ENCODE peak calls at places on chromosome 6, in eight cellular contexts. V is fibroblast of the aortic adventitia, S is adrenal gland, E is RWPE1, O is BJ, J is nephron progenitor cell, Y is GM10248, B is HFFc6. N is an unnamed sample.

GRCh38 chr6:137697267-137697938 is 169.7 kb upstream of the TNFAIP3 start:
- DNase-seq in V (peak; percentile 94), S (no peak), E (no peak), O (no peak), J (peak; percentile 23), Y (no peak), B (peak; percentile 33), N (peak; percentile 82)

GRCh38 chr6:134516582-134516981 is 198.7 kb upstream of the SGK1 start:
- DNase-seq in V (peak; percentile 41), S (no peak), E (no peak), O (no peak), J (no peak), Y (no peak), B (no peak), N (peak; percentile 31)

GRCh38 chr6:79946773-79947190 is 571 bp downstream of the ELOVL4 start:
- DNase-seq in V (peak; percentile 22), S (no peak), E (peak; percentile 34), O (no peak), J (peak; percentile 53), Y (peak; percentile 12), B (peak; percentile 3), N (peak; percentile 41)

GRCh38 chr6:50724381-50725124 is 11.2 kb downstream of the TFAP2D start:
- DNase-seq in V (no peak), S (no peak), E (no peak), O (no peak), J (peak; percentile 32), Y (no peak), B (no peak), N (no peak)

GRCh38 chr6:166598441-166599138 is 12.1 kb upstream of the RAMACL start:
- DNase-seq in V (peak; percentile 96), S (peak; percentile 46), E (no peak), O (peak; percentile 91), J (no peak), Y (no peak), B (peak; percentile 88), N (peak; percentile 96)

GRCh38 chr6:113495521-113495920 is 361.6 kb upstream of the MARCKS start:
- DNase-seq in V (peak; percentile 69), S (no peak), E (peak; percentile 8), O (peak; percentile 33), J (no peak), Y (no peak), B (peak; percentile 75), N (no peak)

GRCh38 chr6:26538936-26539615 is 910 bp downstream of the HMGN4 start:
- DNase-seq in V (no peak), S (no peak), E (peak; percentile 12), O (no peak), J (no peak), Y (no peak), B (no peak), N (no peak)

GRCh38 chr6:93468291-93468690 is 48.9 kb upstream of the EPHA7 start:
- DNase-seq in V (peak; percentile 11), S (no peak), E (no peak), O (no peak), J (no peak), Y (no peak), B (no peak), N (peak; percentile 50)

GRCh38 chr6:74256387-74257180 is 560.6 kb downstream of the CD109 start:
- DNase-seq in V (no peak), S (no peak), E (no peak), O (no peak), J (no peak), Y (no peak), B (no peak), N (no peak)

GRCh38 chr6:12490904-12491571 is 200.9 kb downstream of the EDN1 start:
- DNase-seq in V (peak; percentile 98), S (peak; percentile 84), E (peak; percentile 41), O (peak; percentile 87), J (no peak), Y (no peak), B (peak; percentile 95), N (no peak)

GRCh38 chr6:122798099-122798641 is 9.1 kb downstream of the SMPDL3A start:
- DNase-seq in V (peak; percentile 74), S (peak; percentile 66), E (peak; percentile 64), O (peak; percentile 26), J (no peak), Y (peak; percentile 17), B (peak; percentile 76), N (peak; percentile 44)

GRCh38 chr6:99471638-99472037 is 43.6 kb downstream of the USP45 start:
- DNase-seq in V (no peak), S (no peak), E (no peak), O (no peak), J (no peak), Y (no peak), B (no peak), N (no peak)

DNA sequence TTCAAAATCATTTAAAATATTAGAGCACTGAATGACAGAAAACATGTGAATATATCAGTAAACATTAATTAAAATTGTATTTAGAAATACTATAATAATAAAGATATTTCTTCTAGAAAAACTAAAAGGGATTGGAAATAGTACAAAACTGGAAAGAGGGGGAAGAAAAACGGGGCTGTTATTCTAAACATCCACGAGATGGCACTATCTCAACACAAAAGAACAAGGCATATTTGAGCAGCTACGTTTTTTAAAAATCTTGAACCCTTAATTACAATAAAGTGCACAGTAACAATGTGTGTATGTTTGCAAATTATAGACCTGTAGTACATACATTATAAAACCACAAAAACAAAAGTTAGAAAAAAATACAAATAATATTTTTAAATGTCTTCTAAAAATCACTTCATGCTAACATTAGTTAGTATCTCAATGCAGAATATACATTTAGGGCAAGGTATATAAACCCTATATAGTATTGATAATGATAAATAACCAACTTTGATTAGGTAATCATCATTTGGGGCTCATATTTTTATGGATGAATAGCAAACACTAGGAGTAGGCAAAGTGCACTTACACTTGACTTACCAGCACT is 42.5 kb upstream of the PNISR start:
- DNase-seq in V (peak; percentile 52), S (no peak), E (peak; percentile 43), O (no peak), J (no peak), Y (peak; percentile 40), B (peak; percentile 7), N (peak; percentile 37)
- TF ChIP-seq CTCF in V (peak; percentile 67), S (peak; percentile 34), E (peak; percentile 68), O (peak; percentile 66), J (peak; percentile 67), Y (peak; percentile 62), B (peak; percentile 84), N (peak; percentile 70)

DNA sequence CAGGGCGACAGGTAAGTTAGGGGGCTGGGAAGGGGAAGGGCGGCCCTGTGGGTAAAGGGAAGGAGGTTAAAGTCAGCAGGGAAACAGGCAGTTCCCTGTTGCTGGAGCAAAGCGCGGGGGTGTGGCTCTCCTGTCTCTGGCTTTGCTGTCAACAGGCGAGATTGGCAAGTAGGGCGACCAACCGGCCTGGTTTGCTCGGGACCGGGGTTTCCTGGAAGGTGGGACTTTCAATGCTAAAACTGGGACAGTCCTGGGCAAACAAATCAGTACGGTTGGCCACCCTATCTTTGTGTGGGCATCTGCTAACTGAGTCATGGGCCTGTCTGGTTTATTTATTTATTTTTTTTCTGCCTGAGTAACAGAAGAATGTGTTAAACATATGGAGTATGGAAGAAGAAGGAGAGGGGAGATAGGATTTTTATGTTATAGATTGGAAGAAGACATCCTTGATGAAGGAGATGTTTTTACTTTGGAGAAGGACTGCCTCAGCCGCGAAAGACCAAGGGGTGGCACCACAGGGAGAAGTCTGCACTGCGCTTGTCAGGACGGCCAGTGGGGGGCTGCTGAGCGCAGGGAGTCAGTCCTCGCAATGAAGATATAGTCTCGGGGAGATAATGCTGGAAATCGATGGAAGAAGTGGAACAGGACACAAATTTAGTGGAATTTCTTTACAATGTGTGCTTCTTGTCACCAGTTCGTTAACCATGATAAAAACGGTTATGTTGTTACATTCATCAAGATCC is 43.4 kb upstream of the ESR1 start:
- DNase-seq in V (peak; percentile 97), S (peak; percentile 89), E (peak; percentile 96), O (no peak), J (peak; percentile 83), Y (peak; percentile 46), B (peak; percentile 91), N (peak; percentile 86)
- TF ChIP-seq CTCF in V (peak; percentile 88), S (peak; percentile 45), E (peak; percentile 75), O (peak; percentile 72), J (peak; percentile 66), Y (peak; percentile 59), B (peak; percentile 73), N (peak; percentile 83)

GRCh38 chr6:32894085-32895005 is 40.4 kb downstream of the PSMB9 start:
- DNase-seq in V (peak; percentile 91), S (peak; percentile 93), E (peak; percentile 100), O (peak; percentile 61), J (peak; percentile 98), Y (peak; percentile 100), B (peak; percentile 91), N (peak; percentile 94)
- TF ChIP-seq CTCF in V (no peak), S (no peak), E (no peak), O (no peak), J (no peak), Y (no peak), B (no peak), N (no peak)

GRCh38 chr6:29676981-29677601 is 3.9 kb downstream of the ZFP57 start:
- DNase-seq in V (no peak), S (no peak), E (peak; percentile 20), O (no peak), J (no peak), Y (no peak), B (peak; percentile 23), N (peak; percentile 49)
- TF ChIP-seq CTCF in V (no peak), S (no peak), E (no peak), O (no peak), J (no peak), Y (no peak), B (no peak), N (no peak)

GRCh38 chr6:32716396-32716795 is 24.8 kb upstream of the HLA-DQA2 start:
- DNase-seq in V (no peak), S (no peak), E (no peak), O (no peak), J (no peak), Y (no peak), B (no peak), N (no peak)
- TF ChIP-seq CTCF in V (no peak), S (no peak), E (no peak), O (no peak), J (no peak), Y (no peak), B (no peak), N (no peak)

GRCh38 chr6:27630727-27631613 is 158.1 kb upstream of the ZNF184 start:
- DNase-seq in V (peak; percentile 45), S (no peak), E (peak; percentile 59), O (no peak), J (peak; percentile 85), Y (peak; percentile 60), B (peak; percentile 29), N (peak; percentile 68)
- TF ChIP-seq CTCF in V (no peak), S (no peak), E (no peak), O (no peak), J (no peak), Y (no peak), B (no peak), N (no peak)

DNA sequence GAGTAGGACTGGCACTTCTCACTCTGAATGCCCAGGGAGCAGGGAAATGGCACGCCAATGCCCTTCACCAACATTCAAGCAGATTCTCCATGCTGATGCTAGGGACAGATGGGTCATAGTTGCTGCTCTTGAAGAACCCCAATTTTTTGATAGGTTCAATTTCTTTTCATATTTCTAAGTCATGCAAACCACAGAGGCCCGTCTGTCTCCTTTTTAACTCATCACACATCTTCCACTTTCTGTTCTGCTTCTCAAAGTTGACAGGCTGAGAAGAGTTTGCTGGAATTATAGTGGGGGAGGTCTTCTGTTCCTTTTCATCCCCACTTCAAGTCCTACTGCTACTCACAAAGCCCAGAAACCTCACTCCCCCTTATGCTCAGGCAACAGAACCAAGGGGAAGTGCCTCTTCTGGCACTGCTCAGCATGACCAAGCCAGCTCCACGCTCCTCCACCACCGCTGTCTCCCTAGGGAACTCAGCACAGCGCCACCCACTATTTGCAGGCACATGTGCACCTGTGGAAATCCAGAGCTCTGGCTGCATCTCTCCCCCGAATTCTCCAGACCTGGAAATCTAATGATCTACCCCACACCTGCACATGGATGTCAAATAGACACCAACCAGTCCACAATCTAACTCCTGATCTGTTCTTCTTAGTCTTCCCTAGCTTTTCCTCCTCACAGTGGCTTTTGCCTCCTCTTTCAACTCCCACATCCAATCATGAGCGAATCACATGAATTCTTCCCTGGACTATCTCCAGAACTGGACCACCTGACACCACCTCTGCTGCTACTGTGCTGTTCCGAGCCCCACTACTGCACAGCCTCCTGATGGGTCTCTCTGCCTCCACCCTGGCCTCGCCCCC is 10.7 kb downstream of the ZBTB24 start:
- DNase-seq in V (no peak), S (no peak), E (no peak), O (no peak), J (no peak), Y (peak; percentile 32), B (no peak), N (no peak)
- TF ChIP-seq CTCF in V (no peak), S (no peak), E (no peak), O (no peak), J (no peak), Y (peak; percentile 26), B (no peak), N (no peak)